ENCODE peak calls at places on chromosomes 13 and 19, in seven cellular contexts. X is heart left ventricle; I is left lung; T is PC-9; U is transverse colon; P is endodermal cell; M is CD4-positive, CD25-positive, alpha-beta regulatory T cell. W is an unnamed sample.

GRCh38 chr13:21043898-21044297 is 17.5 kb downstream of the LATS2 start:
- DNase-seq in X (no peak), I (no peak), T (no peak), U (no peak), P (no peak), M (no peak), W (no peak)

GRCh38 chr19:45305421-45305820 is 17.3 kb downstream of the CKM start:
- DNase-seq in X (no peak), I (no peak), T (no peak), U (no peak), P (peak; percentile 70), M (no peak), W (no peak)

GRCh38 chr13:44116562-44117315 is 237.0 kb downstream of the LACC1 start:
- DNase-seq in X (peak; percentile 28), I (no peak), T (no peak), U (no peak), P (peak; percentile 69), M (no peak), W (no peak)

GRCh38 chr13:52737900-52738299 is 1.7 kb downstream of the CNMD start:
- DNase-seq in X (no peak), I (no peak), T (no peak), U (no peak), P (no peak), M (no peak), W (no peak)

GRCh38 chr13:23159587-23160240 is 21.1 kb upstream of the SGCG start:
- DNase-seq in X (no peak), I (no peak), T (no peak), U (no peak), P (peak; percentile 76), M (no peak), W (no peak)

GRCh38 chr19:9986787-9987281 is 23.5 kb downstream of the COL5A3 start:
- DNase-seq in X (peak; percentile 44), I (no peak), T (no peak), U (peak; percentile 13), P (no peak), M (no peak), W (no peak)

GRCh38 chr13:37869506-37869755 is 141 bp downstream of the TRPC4 start:
- DNase-seq in X (no peak), I (no peak), T (peak; percentile 4), U (no peak), P (peak; percentile 78), M (no peak), W (no peak)

GRCh38 chr13:38759390-38759789 is 72.5 kb downstream of the FREM2 start:
- DNase-seq in X (no peak), I (no peak), T (no peak), U (no peak), P (no peak), M (no peak), W (no peak)

GRCh38 chr19:8393192-8393870 is 3.2 kb downstream of the RAB11B start:
- DNase-seq in X (no peak), I (no peak), T (no peak), U (no peak), P (no peak), M (no peak), W (no peak)

GRCh38 chr13:106232680-106233079 is 302.8 kb downstream of the EFNB2 start:
- DNase-seq in X (no peak), I (no peak), T (no peak), U (no peak), P (no peak), M (no peak), W (no peak)

GRCh38 chr19:12611361-12611699 is 610 bp downstream of the ZNF791 start:
- DNase-seq in X (peak; percentile 81), I (peak; percentile 72), T (peak; percentile 42), U (peak; percentile 77), P (peak; percentile 86), M (no peak), W (peak; percentile 71)

GRCh38 chr19:7970716-7971448 is 27.4 kb upstream of the TIMM44 start:
- DNase-seq in X (no peak), I (no peak), T (peak; percentile 46), U (peak; percentile 18), P (peak; percentile 91), M (no peak), W (peak; percentile 43)

GRCh38 chr13:97211357-97211756 is 10.8 kb upstream of the MBNL2 start:
- DNase-seq in X (no peak), I (no peak), T (no peak), U (no peak), P (no peak), M (no peak), W (no peak)

GRCh38 chr13:21001471-21001870 is 59.9 kb downstream of the LATS2 start:
- DNase-seq in X (no peak), I (no peak), T (no peak), U (no peak), P (no peak), M (no peak), W (no peak)

GRCh38 chr19:13923194-13923987 is 14.8 kb downstream of the PODNL1 start:
- DNase-seq in X (no peak), I (no peak), T (no peak), U (no peak), P (no peak), M (no peak), W (no peak)

GRCh38 chr19:57302727-57303401 is 17.4 kb upstream of the ZNF543 start:
- DNase-seq in X (no peak), I (no peak), T (no peak), U (no peak), P (peak; percentile 66), M (no peak), W (no peak)

GRCh38 chr13:29923554-29924481 is 73.4 kb upstream of the UBL3 start:
- DNase-seq in X (peak; percentile 40), I (peak; percentile 91), T (peak; percentile 83), U (peak; percentile 91), P (peak; percentile 93), M (peak; percentile 21), W (peak; percentile 86)

GRCh38 chr13:56988543-56988942 is 152.2 kb upstream of the PRR20A start:
- DNase-seq in X (no peak), I (no peak), T (no peak), U (no peak), P (no peak), M (no peak), W (no peak)

GRCh38 chr19:1811942-1812425 is at the start of gene ATP8B3:
- DNase-seq in X (no peak), I (no peak), T (no peak), U (no peak), P (no peak), M (peak; percentile 76), W (no peak)

DNA sequence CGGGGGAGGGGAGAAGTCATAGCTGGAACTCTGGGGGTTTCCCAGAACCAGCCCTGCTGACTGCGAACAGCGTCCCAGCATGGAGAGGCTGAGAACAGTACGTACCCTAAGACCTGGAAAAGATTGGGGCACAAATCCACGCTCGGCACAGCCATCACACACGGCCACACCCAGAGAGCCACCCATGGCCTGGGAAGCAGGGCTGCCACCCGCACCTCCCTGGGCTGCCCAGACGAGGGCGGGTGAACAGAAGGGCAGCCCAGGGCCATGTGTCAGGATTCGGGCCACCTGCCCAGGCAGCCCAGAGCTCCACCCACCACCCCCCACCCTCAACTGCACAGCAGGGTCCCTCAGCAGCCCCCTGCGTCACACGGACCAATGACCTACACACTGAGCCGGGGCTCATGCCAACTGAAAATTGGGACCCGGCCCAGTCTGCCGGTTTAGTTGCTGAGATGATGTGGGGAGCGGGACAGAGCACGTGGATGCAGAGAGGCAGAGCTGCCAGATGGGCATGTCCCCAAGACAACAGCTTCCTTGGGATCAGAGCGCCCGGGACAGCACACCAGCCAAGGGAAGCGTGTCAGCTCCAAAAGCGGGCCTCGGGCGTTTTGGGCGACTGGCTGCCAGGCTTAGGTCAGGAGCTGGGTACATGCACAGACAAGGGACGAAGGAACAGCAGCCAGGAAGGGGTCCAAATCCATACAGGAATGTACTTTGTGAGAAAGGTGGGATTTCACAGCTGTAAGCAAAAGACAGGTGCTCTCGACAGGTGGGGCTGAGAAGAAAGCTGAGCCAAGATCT is 8.4 kb downstream of the UBXN6 start:
- DNase-seq in X (peak; percentile 76), I (no peak), T (no peak), U (no peak), P (no peak), M (no peak), W (peak; percentile 71)
- H3K27ac ChIP-seq in X (peak overlapping the region; percentile 39), I (no peak overlapping the region), T (no peak overlapping the region), U (peak overlapping the region; percentile 17), P (no peak overlapping the region), M (no peak overlapping the region), W (peak overlapping the region; percentile 67)

GRCh38 chr19:5331790-5332189 is 8.8 kb downstream of the PTPRS start:
- DNase-seq in X (no peak), I (no peak), T (no peak), U (no peak), P (no peak), M (no peak), W (no peak)
- H3K4me1 ChIP-seq in X (no peaks in the 10 kb centered on the region), I (no peaks in the 10 kb centered on the region), T (no peaks in the 10 kb centered on the region), U (no peaks in the 10 kb centered on the region), P (no peaks in the 10 kb centered on the region), M (no peaks in the 10 kb centered on the region), W (no peaks in the 10 kb centered on the region)

DNA sequence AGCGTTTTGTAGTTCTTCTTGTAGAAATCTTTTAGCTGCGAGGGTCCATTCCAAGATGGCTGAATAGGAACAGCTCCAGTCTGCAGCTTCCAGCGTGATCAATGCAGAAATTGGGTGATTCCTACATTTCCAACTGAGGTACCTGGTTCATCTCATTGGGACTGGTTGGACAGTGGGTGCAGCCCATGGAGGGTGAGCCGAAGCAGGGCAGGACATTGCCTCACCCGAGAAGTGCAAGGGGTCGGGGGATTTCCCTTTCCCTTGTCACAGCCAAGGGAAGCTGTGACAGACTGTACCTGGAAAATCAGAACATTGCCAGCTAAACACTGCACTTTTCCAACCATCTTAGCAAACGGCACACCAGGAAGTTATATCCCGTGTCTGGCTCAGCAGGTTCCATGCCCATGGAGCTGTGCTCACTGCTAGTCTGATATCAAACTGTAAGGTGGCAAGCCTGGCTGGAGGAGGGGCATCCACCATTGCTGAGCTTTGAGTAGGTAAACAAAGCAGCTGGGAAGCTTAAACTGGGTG is 176.0 kb upstream of the SPRY2 start:
- DNase-seq in X (no peak), I (no peak), T (no peak), U (no peak), P (no peak), M (no peak), W (peak; percentile 16)
- H3K4me3 ChIP-seq in X (no peak overlapping the region), I (no peak overlapping the region), T (no peak overlapping the region), U (no peak overlapping the region), P (no peak overlapping the region), M (no peak overlapping the region), W (no peak overlapping the region)

GRCh38 chr13:40316301-40316700 is 350.1 kb downstream of the FOXO1 start:
- DNase-seq in X (no peak), I (no peak), T (no peak), U (no peak), P (no peak), M (no peak), W (no peak)
- H3K27ac ChIP-seq in X (no peak overlapping the region), I (no peak overlapping the region), T (no peak overlapping the region), U (no peak overlapping the region), P (no peak overlapping the region), M (peak overlapping the region; percentile 54), W (no peak overlapping the region)